ENCODE peak calls at places on chromosome 11, in nine cellular contexts. D, M, I, T, P, Q, G, U and S are unnamed samples.

GRCh38 chr11:3022982-3023381 is 30.9 kb upstream of the NAP1L4 start:
- DNase-seq in U (no peak), M (no peak), G (no peak), Q (no peak), T (no peak), D (peak), P (no peak), I (no peak), S (no peak)

GRCh38 chr11:66042227-66043007 is 6.5 kb downstream of the GAL3ST3 start:
- DNase-seq in P (no peak), M (no peak), U (no peak), Q (no peak), G (no peak), T (no peak), D (no peak), I (no peak), S (no peak)

GRCh38 chr11:11640996-11641395 is 19.2 kb upstream of the GALNT18 start:
- DNase-seq in Q (no peak), U (no peak), I (no peak), M (no peak), T (no peak), G (no peak), P (no peak), D (no peak), S (no peak)

GRCh38 chr11:67300256-67300755 is 3.0 kb upstream of the SSH3 start:
- DNase-seq in Q (no peak), M (no peak), G (no peak), P (no peak), T (no peak), I (no peak), D (no peak), U (no peak), S (no peak)

GRCh38 chr11:27718853-27719574 is 18.8 kb upstream of the BDNF start:
- DNase-seq in T (peak), G (peak), M (no peak), Q (peak), D (peak), U (peak), I (no peak), P (no peak), S (no peak)

GRCh38 chr11:22338465-22338810 is 257 bp downstream of the SLC17A6 start:
- DNase-seq in M (no peak), U (no peak), G (no peak), T (peak), I (no peak), P (no peak), Q (no peak), D (no peak), S (no peak)

GRCh38 chr11:16785520-16786128 is 47.2 kb downstream of the C11orf58 start:
- DNase-seq in M (peak), G (peak), T (peak), I (peak), P (peak), D (peak), U (peak), Q (peak), S (peak)

GRCh38 chr11:64935634-64936081 is at the start of gene GPHA2:
- DNase-seq in I (peak), D (peak), T (peak), G (no peak), P (peak), Q (no peak), M (no peak), U (peak), S (no peak)

GRCh38 chr11:124900464-124900863 is 2.8 kb upstream of the ROBO4 start:
- DNase-seq in I (no peak), P (no peak), Q (no peak), M (no peak), T (no peak), D (peak), U (peak), G (no peak), S (no peak)

GRCh38 chr11:45024357-45024756 is 73.7 kb upstream of the TP53I11 start:
- DNase-seq in I (no peak), U (no peak), G (no peak), D (no peak), P (no peak), T (no peak), Q (no peak), M (no peak), S (no peak)

GRCh38 chr11:120385110-120385509 is 48.9 kb downstream of the ARHGEF12 start:
- DNase-seq in Q (no peak), D (no peak), P (no peak), G (no peak), U (no peak), M (no peak), I (no peak), T (no peak), S (no peak)

GRCh38 chr11:3866206-3866605 is 10.7 kb downstream of the STIM1 start:
- DNase-seq in I (no peak), G (peak), Q (no peak), T (no peak), D (peak), M (no peak), P (peak), U (no peak), S (no peak)

GRCh38 chr11:33195391-33196190 is 34.3 kb upstream of the CSTF3 start:
- DNase-seq in Q (no peak), D (no peak), I (no peak), P (no peak), M (no peak), U (peak), G (no peak), T (no peak), S (no peak)

GRCh38 chr11:18699269-18699596 is 654 bp downstream of the TMEM86A start:
- DNase-seq in I (no peak), M (no peak), T (no peak), G (no peak), P (no peak), Q (no peak), U (no peak), D (no peak), S (no peak)

GRCh38 chr11:22787565-22788162 is 41.9 kb downstream of the SVIP start:
- DNase-seq in I (no peak), M (no peak), Q (no peak), T (peak), U (peak), P (no peak), D (peak), G (no peak), S (no peak)

GRCh38 chr11:124769804-124770774 is 8.0 kb upstream of the ESAM start:
- DNase-seq in T (no peak), U (no peak), G (no peak), I (no peak), D (peak), Q (no peak), P (no peak), M (no peak), S (no peak)

GRCh38 chr11:124864176-124864891 is 898 bp upstream of the ROBO3 start:
- DNase-seq in U (no peak), D (no peak), M (no peak), T (no peak), P (no peak), I (no peak), Q (no peak), G (no peak), S (no peak)

GRCh38 chr11:114916406-114916805 is 238.1 kb downstream of the NXPE2 start:
- DNase-seq in Q (no peak), G (no peak), T (no peak), U (no peak), D (no peak), M (no peak), I (no peak), P (no peak), S (no peak)

GRCh38 chr11:19026862-19027261 is 33.7 kb downstream of the MRGPRX2 start:
- DNase-seq in D (no peak), U (no peak), T (no peak), I (no peak), M (no peak), G (no peak), Q (no peak), P (no peak), S (no peak)

GRCh38 chr11:1650034-1650917 is 20.7 kb downstream of the KRTAP5-5 start:
- DNase-seq in Q (no peak), T (no peak), P (no peak), I (no peak), M (no peak), G (no peak), D (no peak), U (no peak), S (no peak)

GRCh38 chr11:105181521-105181920 is 42.0 kb upstream of the CARD18 start:
- DNase-seq in T (no peak), D (peak), Q (no peak), I (no peak), M (no peak), P (no peak), U (no peak), G (no peak), S (no peak)

GRCh38 chr11:2899080-2899783 is 13.7 kb upstream of the CDKN1C start:
- DNase-seq in Q (no peak), D (no peak), I (no peak), U (no peak), M (no peak), T (no peak), P (no peak), G (no peak), S (no peak)

GRCh38 chr11:126790550-126790981 is 210.0 kb downstream of the KIRREL3 start:
- DNase-seq in G (no peak), P (no peak), M (no peak), D (peak), I (no peak), T (no peak), U (peak), Q (no peak), S (no peak)

GRCh38 chr11:88603499-88603898 is 266.0 kb upstream of the CTSC start:
- DNase-seq in M (no peak), T (peak), D (peak), G (no peak), Q (no peak), U (peak), P (no peak), I (no peak), S (no peak)

GRCh38 chr11:126140932-126141291 is 70.5 kb downstream of the RPUSD4 start:
- DNase-seq in M (no peak), T (peak), D (peak), P (peak), Q (peak), I (peak), G (peak), U (peak), S (no peak)

GRCh38 chr11:132685174-132685611 is 847.1 kb downstream of the OPCML start:
- DNase-seq in D (peak), G (no peak), U (no peak), T (no peak), M (no peak), Q (no peak), I (no peak), P (no peak), S (no peak)

GRCh38 chr11:34236572-34236971 is 121.2 kb downstream of the ABTB2 start:
- DNase-seq in D (no peak), I (no peak), Q (no peak), M (no peak), P (no peak), U (no peak), T (no peak), G (no peak), S (no peak)

GRCh38 chr11:92130432-92130831 is 94.2 kb upstream of the FAT3 start:
- DNase-seq in D (peak), G (no peak), Q (no peak), U (no peak), T (no peak), M (no peak), I (no peak), P (no peak), S (no peak)

GRCh38 chr11:66106786-66107599 is 36.9 kb downstream of the PACS1 start:
- DNase-seq in G (no peak), I (no peak), P (no peak), M (no peak), Q (no peak), U (no peak), D (no peak), T (no peak), S (no peak)

GRCh38 chr11:45102810-45103621 is 43.4 kb upstream of the PRDM11 start:
- DNase-seq in Q (peak), I (no peak), P (peak), T (peak), U (peak), M (peak), D (peak), G (no peak), S (peak)

GRCh38 chr11:1199689-1200610 is 22.9 kb upstream of the MUC5B start:
- DNase-seq in P (peak), Q (peak), I (no peak), D (no peak), T (peak), G (peak), U (no peak), M (no peak), S (no peak)

GRCh38 chr11:120751550-120751949 is 240.0 kb downstream of the GRIK4 start:
- DNase-seq in U (no peak), D (no peak), Q (no peak), I (no peak), P (no peak), M (no peak), G (no peak), T (no peak), S (no peak)

GRCh38 chr11:110251837-110252236 is 44.6 kb downstream of the RDX start:
- DNase-seq in M (no peak), I (no peak), Q (no peak), U (no peak), G (no peak), T (no peak), D (peak), P (peak), S (no peak)

GRCh38 chr11:105960252-105961245 is 61.5 kb downstream of the MSANTD4 start:
- DNase-seq in U (peak), T (peak), M (no peak), I (no peak), D (no peak), G (no peak), P (no peak), Q (peak), S (no peak)

GRCh38 chr11:90204832-90205646 is 17.8 kb downstream of the CHORDC1 start:
- DNase-seq in Q (no peak), M (no peak), G (no peak), U (peak), T (peak), I (no peak), D (peak), P (no peak), S (no peak)

GRCh38 chr11:30585067-30585891 is 874 bp downstream of the MPPED2 start:
- DNase-seq in G (peak), D (no peak), T (peak), I (peak), Q (peak), M (no peak), U (peak), P (peak), S (no peak)

GRCh38 chr11:487571-488021 is 19.4 kb downstream of the RNH1 start:
- DNase-seq in T (no peak), I (no peak), M (no peak), U (no peak), Q (no peak), D (no peak), P (no peak), G (no peak), S (no peak)

GRCh38 chr11:33272338-33273107 is 15.3 kb downstream of the HIPK3 start:
- DNase-seq in G (no peak), M (no peak), U (no peak), P (no peak), Q (no peak), D (no peak), I (no peak), T (no peak), S (no peak)

GRCh38 chr11:8222820-8223512 is 40.7 kb downstream of the LMO1 start:
- DNase-seq in D (no peak), T (no peak), G (no peak), Q (no peak), I (no peak), U (no peak), P (no peak), M (no peak), S (no peak)